ENCODE peak calls at places on chromosomes 2 and 18, in eight cellular contexts. D is frontal cortex, F is suprapubic skin, L is brain microvascular endothelial cell, B is neural crest cell, Y is Caki2, H is substantia nigra, O is AG04449. M is an unnamed sample.

GRCh38 chr2:239829326-239829725 is 195.8 kb downstream of the NDUFA10 start:
- DNase-seq in D (no peak), F (peak; percentile 65), L (no peak), B (no peak), Y (no peak), H (no peak), O (no peak), M (no peak)

GRCh38 chr2:240925576-240926515 is 19.7 kb downstream of the CROCC2 start:
- DNase-seq in D (no peak), F (peak; percentile 70), L (no peak), B (no peak), Y (no peak), H (no peak), O (no peak), M (no peak)

GRCh38 chr2:182077451-182078142 is 91.9 kb downstream of the PPP1R1C start:
- DNase-seq in D (peak; percentile 2), F (no peak), L (peak; percentile 87), B (peak; percentile 58), Y (peak; percentile 43), H (peak; percentile 4), O (peak; percentile 84), M (peak; percentile 85)

GRCh38 chr18:4068552-4069158 is 386.5 kb downstream of the DLGAP1 start:
- DNase-seq in D (no peak), F (no peak), L (peak; percentile 36), B (peak; percentile 45), Y (peak; percentile 27), H (peak; percentile 6), O (no peak), M (peak; percentile 59)

GRCh38 chr2:37191253-37191652 is 2.8 kb upstream of the SULT6B1 start:
- DNase-seq in D (no peak), F (no peak), L (no peak), B (no peak), Y (no peak), H (no peak), O (no peak), M (no peak)

GRCh38 chr2:54240515-54241219 is 15.4 kb downstream of the TSPYL6 start:
- DNase-seq in D (no peak), F (no peak), L (peak; percentile 57), B (no peak), Y (no peak), H (no peak), O (no peak), M (no peak)

GRCh38 chr2:191152841-191153240 is 2.0 kb upstream of the STAT4 start:
- DNase-seq in D (no peak), F (no peak), L (peak; percentile 84), B (no peak), Y (no peak), H (no peak), O (no peak), M (no peak)

GRCh38 chr2:190664240-190664639 is 15.4 kb downstream of the NAB1 start:
- DNase-seq in D (no peak), F (no peak), L (peak; percentile 66), B (no peak), Y (no peak), H (no peak), O (no peak), M (no peak)

GRCh38 chr2:136207030-136207623 is 89.2 kb upstream of the CXCR4 start:
- DNase-seq in D (no peak), F (no peak), L (no peak), B (no peak), Y (no peak), H (no peak), O (no peak), M (no peak)

GRCh38 chr2:25309402-25309801 is 32.3 kb downstream of the DNMT3A start:
- DNase-seq in D (peak; percentile 63), F (no peak), L (peak; percentile 40), B (peak; percentile 64), Y (peak; percentile 24), H (peak; percentile 69), O (no peak), M (peak; percentile 46)

GRCh38 chr2:170088776-170089175 is 89.2 kb upstream of the MYO3B start:
- DNase-seq in D (no peak), F (no peak), L (no peak), B (no peak), Y (no peak), H (no peak), O (no peak), M (no peak)

GRCh38 chr2:113979172-113980128 is 89.6 kb downstream of the ACTR3 start:
- DNase-seq in D (no peak), F (no peak), L (no peak), B (no peak), Y (peak; percentile 54), H (no peak), O (no peak), M (no peak)

GRCh38 chr18:29160123-29160522 is 983.2 kb upstream of the CDH2 start:
- DNase-seq in D (no peak), F (no peak), L (no peak), B (no peak), Y (no peak), H (no peak), O (no peak), M (no peak)

GRCh38 chr2:69817739-69818494 is 11.5 kb upstream of the GMCL1 start:
- DNase-seq in D (no peak), F (no peak), L (no peak), B (no peak), Y (no peak), H (no peak), O (no peak), M (no peak)

GRCh38 chr2:38535745-38536506 is 66.8 kb downstream of the HNRNPLL start:
- DNase-seq in D (peak; percentile 58), F (peak; percentile 91), L (peak; percentile 49), B (peak; percentile 87), Y (peak; percentile 50), H (peak; percentile 74), O (no peak), M (peak; percentile 71)

GRCh38 chr18:57432765-57433400 is 2.3 kb upstream of the ONECUT2 start:
- DNase-seq in D (no peak), F (no peak), L (no peak), B (no peak), Y (no peak), H (no peak), O (no peak), M (no peak)

GRCh38 chr2:71872466-71873051 is 275.1 kb downstream of the CYP26B1 start:
- DNase-seq in D (no peak), F (no peak), L (no peak), B (no peak), Y (no peak), H (no peak), O (no peak), M (no peak)

GRCh38 chr18:66533693-66534092 is 70.2 kb downstream of the CDH19 start:
- DNase-seq in D (no peak), F (no peak), L (no peak), B (no peak), Y (no peak), H (no peak), O (no peak), M (no peak)

GRCh38 chr2:120656273-120656960 is 79.3 kb upstream of the GLI2 start:
- DNase-seq in D (peak; percentile 40), F (no peak), L (no peak), B (no peak), Y (no peak), H (peak; percentile 61), O (no peak), M (no peak)

GRCh38 chr2:3580449-3580848 is 5.4 kb downstream of the RPS7 start:
- DNase-seq in D (no peak), F (no peak), L (no peak), B (no peak), Y (no peak), H (no peak), O (no peak), M (no peak)

GRCh38 chr2:172083725-172084483 is 1.4 kb upstream of the DLX1 start:
- DNase-seq in D (peak; percentile 23), F (no peak), L (no peak), B (no peak), Y (no peak), H (no peak), O (no peak), M (no peak)

GRCh38 chr2:240432430-240432819 is 3.0 kb upstream of the GPC1 start:
- DNase-seq in D (no peak), F (no peak), L (no peak), B (no peak), Y (no peak), H (no peak), O (no peak), M (no peak)

GRCh38 chr2:239318790-239319189 is 82.0 kb downstream of the HDAC4 start:
- DNase-seq in D (no peak), F (no peak), L (no peak), B (no peak), Y (no peak), H (no peak), O (no peak), M (no peak)

GRCh38 chr2:71154798-71155197 is 24.4 kb downstream of the MPHOSPH10 start:
- DNase-seq in D (no peak), F (no peak), L (no peak), B (no peak), Y (no peak), H (no peak), O (no peak), M (no peak)

GRCh38 chr2:64610456-64610855 is 43.3 kb downstream of the SERTAD2 start:
- DNase-seq in D (no peak), F (no peak), L (no peak), B (no peak), Y (no peak), H (no peak), O (no peak), M (no peak)

GRCh38 chr18:60413944-60414547 is 41.5 kb upstream of the MC4R start:
- DNase-seq in D (no peak), F (no peak), L (no peak), B (no peak), Y (no peak), H (no peak), O (no peak), M (no peak)

GRCh38 chr2:3692375-3692774 is 11.0 kb upstream of the DCDC2C start:
- DNase-seq in D (no peak), F (no peak), L (peak; percentile 32), B (no peak), Y (peak; percentile 19), H (no peak), O (no peak), M (peak; percentile 62)